ENCODE peak calls at places on chromosomes 3 and 15, in nine cellular contexts. Q is psoas muscle; L is AG04450; D is A549; X is CD4-positive, alpha-beta T cell; R is heart left ventricle; U is upper lobe of left lung; Y is tibial nerve; J is endothelial cell of umbilical vein. H is an unnamed sample.

GRCh38 chr15:36992454-36992853 is 107.9 kb downstream of the MEIS2 start:
- DNase-seq in Q (no peak), L (no peak), D (no peak), X (no peak), R (no peak), U (no peak), Y (no peak), J (no peak), H (no peak)

GRCh38 chr3:13487403-13487802 is 7.3 kb downstream of the HDAC11 start:
- DNase-seq in Q (no peak), L (no peak), D (no peak), X (no peak), R (no peak), U (no peak), Y (no peak), J (no peak), H (no peak)

GRCh38 chr3:101732240-101732641 is 7.8 kb downstream of the CEP97 start:
- DNase-seq in Q (no peak), L (no peak), D (no peak), X (no peak), R (no peak), U (no peak), Y (no peak), J (no peak), H (no peak)

GRCh38 chr15:99628374-99629001 is 62.7 kb downstream of the MEF2A start:
- DNase-seq in Q (no peak), L (no peak), D (peak), X (no peak), R (no peak), U (no peak), Y (no peak), J (no peak), H (no peak)

GRCh38 chr3:31962801-31963205 is 18.3 kb downstream of the OSBPL10 start:
- DNase-seq in Q (no peak), L (no peak), D (peak), X (no peak), R (no peak), U (no peak), Y (no peak), J (peak), H (no peak)

GRCh38 chr15:73965730-73966103 is 26.4 kb downstream of the STOML1 start:
- DNase-seq in Q (no peak), L (no peak), D (no peak), X (no peak), R (no peak), U (peak), Y (no peak), J (no peak), H (no peak)

GRCh38 chr3:42853056-42853455 is 22.6 kb downstream of the CYP8B1 start:
- DNase-seq in Q (no peak), L (no peak), D (no peak), X (no peak), R (no peak), U (no peak), Y (no peak), J (no peak), H (no peak)

GRCh38 chr15:50857763-50858162 is 50.7 kb upstream of the AP4E1 start:
- DNase-seq in Q (no peak), L (no peak), D (no peak), X (no peak), R (no peak), U (no peak), Y (no peak), J (no peak), H (no peak)

GRCh38 chr15:66634540-66634939 is 67.5 kb upstream of the SMAD6 start:
- DNase-seq in Q (no peak), L (no peak), D (no peak), X (no peak), R (no peak), U (no peak), Y (no peak), J (no peak), H (no peak)

GRCh38 chr3:61954097-61954528 is 392.7 kb downstream of the PTPRG start:
- DNase-seq in Q (no peak), L (peak), D (no peak), X (no peak), R (no peak), U (no peak), Y (no peak), J (no peak), H (no peak)

GRCh38 chr15:27454281-27455060 is 483.5 kb downstream of the GABRG3 start:
- DNase-seq in Q (no peak), L (peak), D (peak), X (no peak), R (no peak), U (no peak), Y (no peak), J (no peak), H (no peak)

GRCh38 chr15:34726407-34727100 is 28.2 kb downstream of the GJD2 start:
- DNase-seq in Q (no peak), L (peak), D (no peak), X (no peak), R (no peak), U (no peak), Y (no peak), J (no peak), H (no peak)

GRCh38 chr15:35519536-35520149 is 26.3 kb downstream of the DPH6 start:
- DNase-seq in Q (no peak), L (peak), D (peak), X (no peak), R (no peak), U (no peak), Y (no peak), J (peak), H (no peak)

GRCh38 chr3:126464093-126464492 is 11.6 kb downstream of the ZXDC start:
- DNase-seq in Q (no peak), L (no peak), D (no peak), X (no peak), R (peak), U (no peak), Y (no peak), J (no peak), H (no peak)

GRCh38 chr3:50237133-50237651 is 1.2 kb downstream of the GNAI2 start:
- DNase-seq in Q (no peak), L (no peak), D (no peak), X (no peak), R (peak), U (no peak), Y (no peak), J (peak), H (no peak)

GRCh38 chr15:72796515-72797337 is 13.2 kb upstream of the ADPGK start:
- DNase-seq in Q (peak), L (no peak), D (peak), X (peak), R (peak), U (peak), Y (no peak), J (peak), H (peak)

GRCh38 chr15:35692256-35692867 is 146.4 kb upstream of the DPH6 start:
- DNase-seq in Q (no peak), L (no peak), D (no peak), X (no peak), R (no peak), U (no peak), Y (no peak), J (peak), H (no peak)

GRCh38 chr15:28977377-28978010 is 91.7 kb downstream of the APBA2 start:
- DNase-seq in Q (no peak), L (peak), D (peak), X (no peak), R (peak), U (no peak), Y (no peak), J (peak), H (no peak)

GRCh38 chr3:45860481-45860880 is 18.6 kb upstream of the LZTFL1 start:
- DNase-seq in Q (no peak), L (no peak), D (no peak), X (no peak), R (no peak), U (no peak), Y (no peak), J (no peak), H (no peak)
- H3K27ac ChIP-seq in Q (no peak), L (no peak), D (no peak), X (no peak), R (no peak), U (no peak), Y (no peak), J (no peak), H (no peak)

GRCh38 chr3:28916713-28917499 is 364.0 kb upstream of the RBMS3 start:
- DNase-seq in Q (peak), L (peak), D (peak), X (no peak), R (peak), U (no peak), Y (peak), J (peak), H (no peak)
- H3K27ac ChIP-seq in Q (peak), L (peak), D (no peak), X (no peak), R (peak), U (peak), Y (peak), J (peak), H (peak)

DNA sequence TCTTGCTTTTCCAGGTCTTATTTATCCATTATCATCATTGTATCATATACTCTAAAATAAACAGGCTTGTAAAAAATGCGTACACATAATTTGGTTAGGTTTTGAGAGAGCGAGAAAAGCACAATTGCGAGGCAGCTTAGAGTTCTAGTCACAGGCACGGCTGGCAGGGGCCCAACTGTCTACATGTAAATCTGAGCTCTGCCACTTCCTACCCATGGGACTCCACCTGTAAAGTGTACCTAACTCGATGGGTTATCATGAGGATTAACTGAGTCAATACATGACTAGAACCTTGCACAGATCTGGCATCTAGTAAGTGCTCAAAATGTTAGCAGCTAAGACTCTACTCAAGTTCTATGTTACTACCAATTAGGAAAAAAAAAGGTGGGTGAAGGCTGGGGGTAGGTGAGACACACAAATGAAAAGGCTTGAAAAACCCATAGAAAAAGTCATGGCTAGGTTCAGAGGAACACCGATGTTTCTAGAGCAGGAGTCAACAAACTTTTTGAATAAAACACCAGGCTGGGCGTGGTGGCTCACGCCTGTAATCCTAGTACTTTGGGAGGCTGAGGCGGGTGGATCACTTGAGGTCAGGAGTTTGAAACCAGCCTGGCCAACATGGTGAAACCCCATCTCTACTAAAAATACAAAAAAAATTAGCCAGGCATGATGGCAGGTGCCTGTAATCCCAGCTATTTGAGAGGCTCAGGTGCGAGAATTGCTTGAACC is 36.2 kb downstream of the GLB1 start:
- DNase-seq in Q (no peak), L (no peak), D (no peak), X (peak), R (no peak), U (no peak), Y (no peak), J (no peak), H (no peak)
- H3K27ac ChIP-seq in Q (no peak), L (no peak), D (no peak), X (no peak), R (peak), U (no peak), Y (no peak), J (no peak), H (no peak)

GRCh38 chr3:51675201-51675611 is 4.2 kb downstream of the TEX264 start:
- DNase-seq in Q (no peak), L (no peak), D (no peak), X (no peak), R (no peak), U (peak), Y (no peak), J (no peak), H (peak)
- H3K27ac ChIP-seq in Q (no peak), L (no peak), D (no peak), X (no peak), R (no peak), U (no peak), Y (no peak), J (no peak), H (no peak)

DNA sequence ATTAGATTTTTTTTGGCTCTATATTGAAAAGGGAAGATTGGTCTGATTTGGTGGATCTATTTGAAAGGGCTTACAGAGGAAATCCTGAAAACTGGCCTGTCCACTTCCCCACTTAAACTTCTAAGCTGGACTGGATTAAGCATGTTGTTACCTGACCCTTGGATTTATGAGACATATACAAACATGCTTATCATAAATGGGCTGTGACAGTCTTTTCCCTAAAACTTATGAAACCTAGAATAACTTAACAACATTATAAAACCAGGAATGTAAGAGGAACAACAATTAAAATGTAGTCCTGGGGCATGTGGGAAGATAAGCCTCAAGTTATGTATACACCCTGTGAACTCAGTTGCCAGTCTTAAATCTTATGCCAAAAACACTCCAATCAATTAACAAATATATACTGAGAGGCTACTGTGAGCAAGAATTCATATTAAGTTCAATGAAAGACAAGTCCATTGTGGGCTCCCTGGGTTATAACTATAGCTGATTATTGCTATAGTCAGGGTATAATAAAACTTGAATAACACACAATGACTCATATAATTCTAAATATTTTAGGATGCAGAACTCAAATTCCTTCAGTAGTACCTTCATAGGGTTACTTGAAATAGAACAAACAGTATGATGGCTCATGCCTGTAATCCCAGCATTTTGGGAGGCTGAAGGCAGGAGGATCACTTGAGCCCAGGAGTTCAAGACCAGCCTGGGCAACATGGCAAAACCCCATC is 87.2 kb upstream of the PPIB start:
- DNase-seq in Q (no peak), L (peak), D (no peak), X (no peak), R (no peak), U (no peak), Y (no peak), J (peak), H (no peak)
- H3K27ac ChIP-seq in Q (no peak), L (no peak), D (peak), X (no peak), R (no peak), U (peak), Y (no peak), J (no peak), H (no peak)

H was measured in upper lobe of right lung.